ENCODE peak calls at places on chromosomes 1 and 21, in eight cellular contexts. M is cardiac fibroblast, D is psoas muscle, X is H1, Z is BE2C, O is esophagus squamous epithelium, W is tibial artery, G is hepatocyte. N is an unnamed sample.

GRCh38 chr1:26530898-26531598 is 1.5 kb downstream of the RPS6KA1 start:
- DNase-seq in Z (no peak), D (no peak), O (no peak), W (no peak), X (peak; percentile 82), G (peak; percentile 92), M (peak; percentile 53), N (no peak)

GRCh38 chr1:204868340-204868700 is 2.3 kb upstream of the NFASC start:
- DNase-seq in G (no peak), M (no peak), X (no peak), D (peak; percentile 31), W (no peak), Z (no peak), O (no peak), N (no peak)

GRCh38 chr21:42289926-42290325 is 25.3 kb downstream of the TFF3 start:
- DNase-seq in D (no peak), O (no peak), W (peak; percentile 78), X (no peak), M (no peak), Z (no peak), G (no peak), N (no peak)

GRCh38 chr1:18606443-18607288 is 24.0 kb upstream of the PAX7 start:
- DNase-seq in W (no peak), Z (no peak), X (no peak), D (no peak), O (no peak), M (no peak), G (no peak), N (no peak)

GRCh38 chr1:43358121-43358745 is 548 bp upstream of the CDC20 start:
- DNase-seq in M (no peak), D (no peak), Z (peak; percentile 18), G (peak; percentile 57), X (no peak), O (no peak), W (no peak), N (no peak)

GRCh38 chr1:195150768-195151167 is 1457.5 kb downstream of the KCNT2 start:
- DNase-seq in M (no peak), G (no peak), W (no peak), Z (no peak), O (no peak), X (no peak), D (no peak), N (no peak)

GRCh38 chr1:89820423-89821321 is at the start of gene LRRC8D:
- DNase-seq in Z (peak; percentile 83), D (peak; percentile 85), G (peak; percentile 90), M (peak; percentile 57), W (peak; percentile 87), O (peak; percentile 19), X (no peak), N (peak; percentile 80)

GRCh38 chr1:83554174-83554573 is 444.8 kb downstream of the TTLL7 start:
- DNase-seq in X (no peak), O (no peak), Z (peak; percentile 18), W (no peak), M (no peak), G (no peak), D (no peak), N (peak; percentile 5)

GRCh38 chr21:43921979-43922945 is 57.2 kb downstream of the AGPAT3 start:
- DNase-seq in M (peak; percentile 57), W (no peak), O (no peak), G (no peak), Z (peak; percentile 15), D (no peak), X (no peak), N (no peak)

GRCh38 chr1:9235123-9235513 is 544 bp downstream of the H6PD start:
- DNase-seq in M (peak; percentile 85), W (no peak), G (no peak), O (no peak), X (no peak), D (no peak), Z (peak; percentile 56), N (peak; percentile 42)

GRCh38 chr21:41207401-41208388 is 39.7 kb downstream of the BACE2 start:
- DNase-seq in G (peak; percentile 30), X (no peak), D (peak; percentile 46), O (no peak), W (peak; percentile 91), Z (no peak), M (peak; percentile 88), N (no peak)

GRCh38 chr1:26168410-26169167 is at the start of gene C1orf232:
- DNase-seq in D (peak; percentile 35), X (no peak), Z (no peak), M (no peak), O (no peak), W (no peak), G (peak; percentile 13), N (peak; percentile 45)

GRCh38 chr1:11158720-11159321 is 30.3 kb upstream of the ANGPTL7 start:
- DNase-seq in Z (no peak), W (no peak), M (peak; percentile 96), G (peak; percentile 44), D (no peak), O (no peak), X (no peak), N (no peak)

GRCh38 chr1:18332626-18333025 is 148.1 kb upstream of the KLHDC7A start:
- DNase-seq in W (no peak), D (no peak), M (no peak), X (no peak), O (no peak), Z (no peak), G (no peak), N (no peak)

GRCh38 chr1:165356876-165357275 is 361 bp upstream of the LMX1A start:
- DNase-seq in W (no peak), X (no peak), M (no peak), Z (no peak), O (no peak), G (no peak), D (no peak), N (no peak)

GRCh38 chr1:3003039-3003940 is 18.0 kb upstream of the ACTRT2 start:
- DNase-seq in W (peak; percentile 55), M (no peak), Z (no peak), G (no peak), X (no peak), O (no peak), D (no peak), N (no peak)

GRCh38 chr1:200290010-200290685 is 119.7 kb downstream of the ZNF281 start:
- DNase-seq in D (no peak), O (no peak), G (no peak), Z (peak; percentile 25), W (no peak), M (peak; percentile 13), X (no peak), N (no peak)

DNA sequence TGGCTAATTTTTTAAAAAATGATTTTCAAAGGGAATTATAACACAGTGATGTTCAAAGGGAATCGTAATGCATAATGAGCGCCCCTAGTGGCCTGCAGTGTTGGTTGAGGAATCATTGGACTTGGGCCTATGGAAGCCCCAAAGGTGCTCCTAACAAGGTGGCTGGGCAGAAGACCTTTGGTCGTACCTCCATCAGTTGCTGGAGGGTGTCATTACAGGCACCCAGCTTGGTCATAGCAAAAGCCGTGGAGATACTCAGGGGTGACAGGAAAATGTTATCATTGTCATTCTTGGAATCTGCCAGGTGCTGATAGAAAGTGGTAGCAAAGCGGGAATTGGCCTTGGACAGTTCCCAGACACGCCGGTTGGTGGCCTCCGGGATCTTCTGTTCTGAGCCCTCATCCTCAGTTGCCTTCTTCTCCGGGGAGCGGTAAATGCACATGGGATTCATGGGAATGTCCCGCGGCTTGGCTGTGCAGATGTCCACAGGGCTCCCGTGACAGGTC is 2.7 kb downstream of the SERPINC1 start:
- DNase-seq in D (no peak), W (no peak), X (peak; percentile 3), Z (peak; percentile 59), G (peak; percentile 21), O (no peak), M (peak; percentile 52), N (peak; percentile 8)
- TF ChIP-seq CTCF in D (no peak), W (peak; percentile 6), X (peak; percentile 59), Z (peak; percentile 81), G (peak; percentile 32), O (no peak), M (peak; percentile 65), N (peak; percentile 65)

DNA sequence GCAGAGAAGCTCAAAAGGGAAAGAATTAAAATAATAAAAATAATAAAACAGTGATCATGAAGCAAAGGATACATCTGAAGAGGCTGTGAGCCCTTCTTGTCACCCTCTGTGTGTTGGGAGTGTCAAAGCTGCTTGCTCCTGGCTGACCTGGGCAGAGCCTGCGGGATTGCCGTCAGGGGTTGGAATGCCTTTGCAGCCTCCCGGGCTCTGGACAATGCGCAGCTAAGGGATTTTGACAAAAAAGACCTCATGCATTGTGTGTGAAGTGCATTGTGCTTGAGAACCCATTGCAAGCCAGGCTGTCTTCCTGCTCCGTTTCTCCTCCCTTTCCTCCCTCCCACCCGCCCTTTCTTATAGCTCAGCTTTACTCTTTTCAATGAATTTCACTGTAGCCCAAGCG is 192.3 kb downstream of the CACNA1E start:
- DNase-seq in M (no peak), W (no peak), X (no peak), Z (no peak), D (no peak), O (no peak), G (no peak), N (peak; percentile 15)
- TF ChIP-seq CTCF in M (no peak), W (no peak), X (no peak), Z (no peak), D (no peak), O (no peak), G (no peak), N (no peak)

DNA sequence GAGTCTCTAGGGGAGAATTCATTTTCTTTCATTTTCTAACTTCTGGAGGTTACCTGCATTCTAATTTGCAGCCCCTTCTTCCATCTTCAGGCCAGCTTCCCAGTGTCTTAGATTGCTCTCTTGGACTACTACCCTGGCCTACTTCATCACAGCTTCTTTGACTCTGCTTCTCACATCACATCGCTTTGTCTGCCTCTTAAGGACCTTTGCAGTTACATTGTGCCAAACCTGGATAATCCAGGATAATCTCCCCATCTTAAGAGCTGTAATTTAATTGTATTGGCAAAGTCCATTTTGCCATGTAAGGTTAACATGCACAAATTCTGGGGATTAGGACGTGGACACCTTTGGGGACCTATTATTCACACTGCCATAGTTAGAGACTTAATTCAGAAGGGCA is 18.4 kb downstream of the RNF2 start:
- DNase-seq in D (no peak), Z (no peak), W (no peak), X (no peak), M (no peak), G (no peak), O (no peak), N (no peak)
- TF ChIP-seq CTCF in D (no peak), Z (no peak), W (no peak), X (no peak), M (no peak), G (no peak), O (no peak), N (no peak)

DNA sequence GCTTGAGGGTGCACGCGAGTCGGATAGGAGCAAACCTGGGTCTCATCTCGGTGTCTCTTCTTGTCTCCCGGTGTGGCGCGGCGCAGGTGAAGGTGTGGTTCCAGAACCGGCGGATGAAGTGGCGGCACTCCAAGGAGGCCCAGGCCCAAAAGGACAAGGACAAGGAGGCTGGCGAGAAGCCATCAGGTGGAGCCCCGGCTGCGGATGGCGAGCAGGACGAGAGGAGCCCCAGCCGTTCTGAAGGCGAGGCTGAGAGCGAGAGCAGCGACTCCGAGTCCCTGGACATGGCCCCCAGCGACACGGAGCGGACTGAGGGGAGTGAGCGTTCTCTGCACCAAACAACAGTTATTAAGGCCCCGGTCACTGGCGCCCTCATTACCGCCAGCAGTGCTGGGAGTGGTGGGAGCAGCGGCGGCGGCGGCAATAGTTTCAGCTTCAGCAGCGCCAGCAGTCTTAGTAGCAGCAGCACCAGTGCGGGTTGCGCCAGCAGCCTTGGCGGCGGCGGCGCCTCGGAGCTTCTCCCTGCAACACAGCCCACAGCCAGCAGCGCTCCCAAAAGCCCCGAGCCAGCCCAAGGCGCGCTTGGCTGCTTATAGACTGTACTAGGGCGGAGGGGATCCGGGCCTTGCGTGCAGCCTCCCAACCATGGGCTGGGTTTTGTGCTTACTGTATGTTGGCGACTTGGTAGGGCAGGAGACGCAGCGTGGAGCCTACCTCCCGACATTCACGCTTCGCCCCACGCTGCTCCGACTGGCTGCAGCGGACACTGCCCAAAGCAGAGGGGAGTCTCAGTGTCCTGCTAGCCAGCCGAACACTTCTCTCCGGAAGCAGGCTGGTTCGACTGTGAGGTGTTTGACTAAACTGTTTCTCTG is 5.1 kb downstream of the HLX start:
- DNase-seq in W (no peak), D (no peak), X (no peak), G (peak; percentile 70), Z (no peak), M (no peak), O (no peak), N (peak; percentile 50)
- TF ChIP-seq CTCF in W (no peak), D (no peak), X (no peak), G (no peak), Z (no peak), M (no peak), O (no peak), N (peak; percentile 31)